ENCODE peak calls at places on chromosome 12, in seven cellular contexts. L, R, A, K, Y, W and C are unnamed samples.

GRCh38 chr12:105977256-105978051 is 161.3 kb downstream of the NUAK1 start:
- DNase-seq in L (peak), R (no peak), A (no peak), K (no peak), Y (no peak), W (no peak), C (peak)

GRCh38 chr12:127479256-127479655 is 787.7 kb upstream of the TMEM132C start:
- DNase-seq in L (peak), R (no peak), A (no peak), K (no peak), Y (no peak), W (no peak), C (peak)

GRCh38 chr12:121214171-121214777 is 4.3 kb downstream of the P2RX4 start:
- DNase-seq in L (peak), R (peak), A (no peak), K (no peak), Y (peak), W (no peak), C (peak)

GRCh38 chr12:87704374-87704773 is 324.8 kb downstream of the C12orf50 start:
- DNase-seq in L (no peak), R (peak), A (no peak), K (no peak), Y (peak), W (no peak), C (no peak)

GRCh38 chr12:8844665-8845064 is 22.2 kb downstream of the A2ML1 start:
- DNase-seq in L (peak), R (no peak), A (no peak), K (no peak), Y (no peak), W (peak), C (no peak)

GRCh38 chr12:87930033-87930432 is 99.2 kb downstream of the C12orf50 start:
- DNase-seq in L (peak), R (peak), A (no peak), K (no peak), Y (peak), W (no peak), C (peak)

GRCh38 chr12:110468212-110469048 is at the start of the genes FAM216A and GPN3:
- DNase-seq in L (peak), R (peak), A (peak), K (peak), Y (peak), W (peak), C (peak)

GRCh38 chr12:52684431-52684830 is 4.2 kb upstream of the KRT1 start:
- DNase-seq in L (no peak), R (no peak), A (no peak), K (no peak), Y (no peak), W (no peak), C (no peak)

GRCh38 chr12:24954261-24954660 is 5.4 kb upstream of the BCAT1 start:
- DNase-seq in L (peak), R (no peak), A (no peak), K (no peak), Y (no peak), W (no peak), C (no peak)

GRCh38 chr12:50665170-50665569 is 98.7 kb upstream of the ATF1 start:
- DNase-seq in L (no peak), R (no peak), A (no peak), K (no peak), Y (no peak), W (no peak), C (no peak)

GRCh38 chr12:38625306-38625705 is 280.1 kb downstream of the CPNE8 start:
- DNase-seq in L (no peak), R (no peak), A (no peak), K (no peak), Y (no peak), W (no peak), C (no peak)

GRCh38 chr12:74871817-74872216 is 334.2 kb downstream of the ATXN7L3B start:
- DNase-seq in L (no peak), R (no peak), A (no peak), K (no peak), Y (no peak), W (no peak), C (no peak)

GRCh38 chr12:87960557-87960956 is 68.6 kb downstream of the C12orf50 start:
- DNase-seq in L (no peak), R (no peak), A (no peak), K (no peak), Y (no peak), W (no peak), C (no peak)

GRCh38 chr12:131473261-131473660 is 237.6 kb upstream of the SFSWAP start:
- DNase-seq in L (no peak), R (no peak), A (no peak), K (no peak), Y (no peak), W (no peak), C (no peak)

GRCh38 chr12:81843599-81843998 is 84.4 kb upstream of the PPFIA2 start:
- DNase-seq in L (no peak), R (no peak), A (no peak), K (no peak), Y (no peak), W (no peak), C (no peak)

GRCh38 chr12:51819851-51820720 is 28.4 kb downstream of the FIGNL2 start:
- DNase-seq in L (no peak), R (no peak), A (no peak), K (no peak), Y (no peak), W (peak), C (peak)

GRCh38 chr12:105805730-105806390 is 332.9 kb downstream of the NUAK1 start:
- DNase-seq in L (no peak), R (peak), A (no peak), K (no peak), Y (peak), W (no peak), C (no peak)

GRCh38 chr12:62715086-62715786 is 219.7 kb downstream of the PPM1H start:
- DNase-seq in L (no peak), R (no peak), A (no peak), K (no peak), Y (no peak), W (no peak), C (no peak)

GRCh38 chr12:54627304-54627703 is 7.4 kb downstream of the LACRT start:
- DNase-seq in L (no peak), R (no peak), A (no peak), K (no peak), Y (no peak), W (no peak), C (no peak)

GRCh38 chr12:54021006-54021405 is 7.2 kb upstream of the HOXC6 start:
- DNase-seq in L (no peak), R (no peak), A (no peak), K (no peak), Y (no peak), W (no peak), C (no peak)

GRCh38 chr12:89636054-89636775 is 72.4 kb downstream of the ATP2B1 start:
- DNase-seq in L (peak), R (peak), A (no peak), K (no peak), Y (peak), W (no peak), C (peak)

GRCh38 chr12:55743131-55743921 is 404 bp downstream of the GDF11 start:
- DNase-seq in L (peak), R (peak), A (peak), K (no peak), Y (peak), W (no peak), C (peak)

GRCh38 chr12:21801522-21802288 is 27.2 kb upstream of the KCNJ8 start:
- DNase-seq in L (no peak), R (no peak), A (no peak), K (no peak), Y (no peak), W (no peak), C (no peak)

GRCh38 chr12:130870442-130871285 is 1.2 kb upstream of the RAN start:
- DNase-seq in L (peak), R (peak), A (peak), K (peak), Y (peak), W (peak), C (peak)

GRCh38 chr12:111067498-111067897 is 147.1 kb upstream of the MYL2 start:
- DNase-seq in L (no peak), R (peak), A (no peak), K (no peak), Y (peak), W (no peak), C (no peak)

GRCh38 chr12:133081408-133081806 is 684 bp downstream of the ZNF140 start:
- DNase-seq in L (no peak), R (no peak), A (no peak), K (no peak), Y (no peak), W (no peak), C (no peak)

GRCh38 chr12:8914716-8915526 is 612 bp downstream of the PHC1 start:
- DNase-seq in L (peak), R (peak), A (peak), K (no peak), Y (peak), W (peak), C (peak)

GRCh38 chr12:64125913-64126312 is 96.2 kb downstream of the KICS2 start:
- DNase-seq in L (peak), R (no peak), A (no peak), K (no peak), Y (no peak), W (no peak), C (no peak)

GRCh38 chr12:31756977-31757420 is 28.2 kb upstream of the AMN1 start:
- DNase-seq in L (peak), R (peak), A (no peak), K (no peak), Y (peak), W (no peak), C (no peak)

GRCh38 chr12:101783150-101783549 is 43.9 kb upstream of the SYCP3 start:
- DNase-seq in L (peak), R (no peak), A (no peak), K (no peak), Y (no peak), W (no peak), C (peak)

GRCh38 chr12:1115471-1116242 is 124.6 kb downstream of the ERC1 start:
- DNase-seq in L (peak), R (peak), A (no peak), K (no peak), Y (peak), W (no peak), C (peak)
- H3K4me3 ChIP-seq in L (no peak), R (no peak), A (no peak), K (no peak), Y (no peak), W (no peak), C (no peak)

GRCh38 chr12:57725851-57726150 is 12.7 kb downstream of the AGAP2 start:
- DNase-seq in L (no peak), R (no peak), A (no peak), K (no peak), Y (no peak), W (no peak), C (no peak)

GRCh38 chr12:57726884-57727757 is 11.4 kb downstream of the AGAP2 start:
- DNase-seq in L (peak), R (peak), A (peak), K (no peak), Y (no peak), W (peak), C (no peak)

GRCh38 chr12:57727758-57728395 is 10.7 kb downstream of the AGAP2 start:
- DNase-seq in L (no peak), R (no peak), A (no peak), K (no peak), Y (no peak), W (peak), C (no peak)

GRCh38 chr12:57724936-57725740 is 13.4 kb downstream of the AGAP2 start:
- DNase-seq in L (no peak), R (no peak), A (no peak), K (no peak), Y (no peak), W (no peak), C (no peak)

GRCh38 chr12:57726151-57726883 is 12.2 kb downstream of the AGAP2 start:
- DNase-seq in L (peak), R (peak), A (peak), K (no peak), Y (peak), W (peak), C (peak)
- TF ChIP-seq CTCF in L (peak), R (peak), A (peak), K (no peak), Y (peak), W (peak), C (peak)

DNA sequence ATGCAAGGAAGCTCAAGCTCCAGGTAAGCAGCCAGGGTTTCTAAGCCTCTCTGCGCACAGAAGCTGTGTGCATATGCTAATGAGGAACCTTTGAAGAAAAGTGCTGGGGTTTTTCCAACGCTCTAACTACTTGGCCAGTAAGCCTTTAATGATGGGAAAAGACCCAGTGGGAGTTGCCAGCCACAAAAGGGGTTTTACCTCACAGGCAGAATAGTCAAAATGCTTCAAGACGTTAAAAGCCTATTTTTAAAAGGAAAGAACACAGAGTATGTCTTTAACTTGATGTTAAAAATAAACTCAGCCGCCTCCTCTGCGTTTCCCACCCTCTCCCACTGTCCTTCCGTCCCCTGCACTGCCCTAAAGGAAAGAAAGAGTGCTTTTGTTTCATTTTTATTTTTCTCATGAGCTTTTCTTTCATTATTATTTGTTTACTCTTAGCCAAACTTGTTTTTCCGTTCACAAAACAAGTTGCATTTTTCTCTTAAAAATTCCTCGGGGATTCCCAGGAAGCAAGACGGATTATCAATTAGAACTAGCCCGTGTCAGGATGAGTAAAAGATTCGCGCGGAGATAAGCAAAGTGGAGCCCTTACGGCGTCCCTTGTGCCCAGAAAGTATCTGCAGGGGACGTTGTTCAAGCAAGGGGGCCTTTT is 209.8 kb upstream of the NUDT4 start:
- DNase-seq in L (no peak), R (no peak), A (no peak), K (peak), Y (no peak), W (no peak), C (no peak)
- H3K4me3 ChIP-seq in L (peak), R (peak), A (peak), K (peak), Y (peak), W (peak), C (peak)

GRCh38 chr12:118164798-118165486 is 29.0 kb downstream of the PEBP1 start:
- DNase-seq in L (peak), R (peak), A (no peak), K (no peak), Y (peak), W (no peak), C (peak)
- TF ChIP-seq CTCF in L (peak), R (peak), A (peak), K (peak), Y (peak), W (peak), C (peak)

GRCh38 chr12:107649615-107650014 is 36.0 kb upstream of the PWP1 start:
- DNase-seq in L (no peak), R (no peak), A (no peak), K (no peak), Y (no peak), W (no peak), C (no peak)

GRCh38 chr12:107650977-107651376 is 34.6 kb upstream of the PWP1 start:
- DNase-seq in L (no peak), R (no peak), A (no peak), K (no peak), Y (no peak), W (no peak), C (no peak)

GRCh38 chr12:107642240-107642639 is 43.4 kb upstream of the PWP1 start:
- DNase-seq in L (no peak), R (peak), A (no peak), K (no peak), Y (peak), W (no peak), C (no peak)

GRCh38 chr12:107641154-107641553 is 44.4 kb upstream of the PWP1 start:
- DNase-seq in L (no peak), R (no peak), A (no peak), K (no peak), Y (no peak), W (no peak), C (no peak)

GRCh38 chr12:107645630-107646333 is 39.8 kb upstream of the PWP1 start:
- DNase-seq in L (no peak), R (no peak), A (no peak), K (no peak), Y (no peak), W (no peak), C (no peak)
- H3K4me3 ChIP-seq in L (no peak), R (no peak), A (no peak), K (no peak), Y (no peak), W (no peak), C (no peak)

GRCh38 chr12:112977641-112978040 is 678 bp upstream of the OAS2 start:
- DNase-seq in L (peak), R (no peak), A (no peak), K (no peak), Y (no peak), W (no peak), C (peak)
- TF ChIP-seq CTCF in L (no peak), R (no peak), A (no peak), K (no peak), Y (no peak), W (no peak), C (no peak)

GRCh38 chr12:13090054-13090453 is 13.4 kb downstream of the GSG1 start:
- DNase-seq in L (no peak), R (no peak), A (no peak), K (no peak), Y (no peak), W (no peak), C (no peak)

GRCh38 chr12:13088503-13088902 is 15.0 kb downstream of the GSG1 start:
- DNase-seq in L (no peak), R (no peak), A (no peak), K (no peak), Y (no peak), W (no peak), C (no peak)

GRCh38 chr12:13084898-13085640 is 18.4 kb downstream of the GSG1 start:
- DNase-seq in L (no peak), R (peak), A (no peak), K (no peak), Y (peak), W (no peak), C (no peak)

GRCh38 chr12:13085968-13086686 is 17.3 kb downstream of the GSG1 start:
- DNase-seq in L (no peak), R (peak), A (no peak), K (no peak), Y (no peak), W (no peak), C (no peak)

GRCh38 chr12:13087766-13088165 is 15.7 kb downstream of the GSG1 start:
- DNase-seq in L (no peak), R (no peak), A (no peak), K (no peak), Y (no peak), W (no peak), C (no peak)
- H3K4me3 ChIP-seq in L (no peak), R (no peak), A (no peak), K (no peak), Y (no peak), W (no peak), C (no peak)

GRCh38 chr12:104182144-104182543 is 33.4 kb upstream of the TXNRD1 start:
- DNase-seq in L (peak), R (peak), A (no peak), K (no peak), Y (no peak), W (no peak), C (peak)
- TF ChIP-seq CTCF in L (no peak), R (no peak), A (no peak), K (no peak), Y (no peak), W (no peak), C (no peak)